ENCODE peak calls at places on chromosomes 6 and 20, in four cellular contexts. J is H1, R is astrocyte, E is fibroblast of lung. O is an unnamed sample. For H3K27me3, the result is how much of the 10 kb centered on the place peaks cover.

GRCh38 chr20:57094991-57095390 is 171.4 kb downstream of the BMP7 start:
- DNase-seq in R (no peak), J (no peak), E (no peak), O (no peak)

GRCh38 chr6:36612101-36612625 is 18.0 kb downstream of the SRSF3 start:
- DNase-seq in J (no peak), R (no peak), E (no peak), O (no peak)

GRCh38 chr6:35381132-35381531 is 38.8 kb downstream of the PPARD start:
- DNase-seq in J (no peak), E (peak), R (peak), O (no peak)

GRCh38 chr6:134123666-134124208 is 71.3 kb upstream of the SLC2A12 start:
- DNase-seq in R (peak), J (no peak), E (peak), O (peak)

GRCh38 chr6:162974685-162975084 is 246.9 kb downstream of the PACRG start:
- DNase-seq in R (no peak), J (no peak), E (no peak), O (no peak)

GRCh38 chr6:58113960-58114359 is 796.5 kb downstream of the PRIM2 start:
- DNase-seq in R (no peak), J (no peak), E (no peak), O (peak)

GRCh38 chr6:32954983-32955802 is 2.3 kb upstream of the HLA-DMA start:
- DNase-seq in R (no peak), J (no peak), E (no peak), O (no peak)

GRCh38 chr6:151101811-151102694 is 137.7 kb upstream of the AKAP12 start:
- DNase-seq in R (no peak), E (no peak), J (no peak), O (no peak)

GRCh38 chr6:129679758-129680157 is 30.2 kb downstream of the ARHGAP18 start:
- DNase-seq in R (no peak), J (no peak), E (no peak), O (peak)

GRCh38 chr6:11467364-11467763 is 70.2 kb upstream of the TMEM170B start:
- DNase-seq in R (no peak), J (no peak), E (no peak), O (no peak)

GRCh38 chr6:166419268-166419667 is 36.5 kb upstream of the MPC1 start:
- DNase-seq in J (no peak), E (peak), R (peak), O (no peak)

GRCh38 chr6:2977799-2978558 is 6.6 kb upstream of the SERPINB6 start:
- DNase-seq in E (no peak), R (no peak), J (no peak), O (no peak)

GRCh38 chr20:18650224-18650623 is 62.4 kb downstream of the DTD1 start:
- DNase-seq in J (no peak), R (no peak), E (no peak), O (no peak)

GRCh38 chr20:19718880-19719279 is 39.2 kb upstream of the RIN2 start:
- DNase-seq in J (no peak), R (no peak), E (no peak), O (no peak)

GRCh38 chr20:24102749-24103148 is 114.2 kb upstream of the GGTLC1 start:
- DNase-seq in J (no peak), E (peak), R (no peak), O (no peak)

GRCh38 chr20:63070771-63071540 is 64.2 kb upstream of the BHLHE23 start:
- DNase-seq in E (no peak), J (no peak), R (no peak), O (no peak)

GRCh38 chr20:21665687-21666446 is 39.6 kb upstream of the PAX1 start:
- DNase-seq in R (no peak), E (no peak), J (no peak), O (no peak)

GRCh38 chr20:50193169-50193850 is 2.7 kb downstream of the CEBPB start:
- DNase-seq in J (no peak), E (peak), R (peak), O (no peak)

GRCh38 chr6:80165143-80165542 is 58.7 kb downstream of the BCKDHB start:
- DNase-seq in J (no peak), E (no peak), R (no peak), O (no peak)

GRCh38 chr6:151379933-151380847 is 11.2 kb downstream of the ZBTB2 start:
- DNase-seq in E (peak), J (no peak), R (no peak), O (no peak)

GRCh38 chr6:130829333-130829910 is 2.2 kb downstream of the SMLR1 start:
- DNase-seq in E (no peak), J (no peak), R (no peak), O (no peak)

GRCh38 chr6:47669684-47670515 is 28.5 kb upstream of the ADGRF4 start:
- DNase-seq in E (peak), R (peak), J (no peak), O (peak)

GRCh38 chr6:55802259-55802658 is 73.1 kb downstream of the BMP5 start:
- DNase-seq in E (no peak), J (no peak), R (no peak), O (no peak)

GRCh38 chr20:3811421-3812258 is 8.7 kb upstream of the AP5S1 start:
- DNase-seq in E (peak), R (peak), J (no peak), O (peak)

GRCh38 chr20:48776306-48776705 is 51.5 kb downstream of the PREX1 start:
- DNase-seq in J (no peak), E (peak), R (peak), O (peak)

GRCh38 chr20:34363062-34364012 is at the start of gene ITCH:
- DNase-seq in R (peak), E (peak), J (peak), O (peak)

GRCh38 chr6:136586295-136586694 is 36.1 kb upstream of the MAP7 start:
- DNase-seq in J (no peak), E (peak), R (peak), O (no peak)

GRCh38 chr6:129638055-129639019 is 71.6 kb downstream of the ARHGAP18 start:
- DNase-seq in R (peak), J (no peak), E (peak), O (peak)

GRCh38 chr6:159654483-159655098 is 38.5 kb downstream of the SOD2 start:
- DNase-seq in R (peak), J (no peak), E (peak), O (peak)

GRCh38 chr6:133595076-133595868 is 293.6 kb upstream of the TCF21 start:
- DNase-seq in E (no peak), R (no peak), J (no peak), O (no peak)

GRCh38 chr20:45782890-45783289 is 8.8 kb downstream of the WFDC3 start:
- DNase-seq in E (no peak), R (no peak), J (no peak), O (no peak)

GRCh38 chr20:24998631-24999445 is 6.3 kb upstream of the APMAP start:
- DNase-seq in J (no peak), E (no peak), R (no peak), O (no peak)

GRCh38 chr20:35091808-35092523 is 641 bp downstream of the TRPC4AP start:
- DNase-seq in R (peak), J (no peak), E (peak), O (peak)

DNA sequence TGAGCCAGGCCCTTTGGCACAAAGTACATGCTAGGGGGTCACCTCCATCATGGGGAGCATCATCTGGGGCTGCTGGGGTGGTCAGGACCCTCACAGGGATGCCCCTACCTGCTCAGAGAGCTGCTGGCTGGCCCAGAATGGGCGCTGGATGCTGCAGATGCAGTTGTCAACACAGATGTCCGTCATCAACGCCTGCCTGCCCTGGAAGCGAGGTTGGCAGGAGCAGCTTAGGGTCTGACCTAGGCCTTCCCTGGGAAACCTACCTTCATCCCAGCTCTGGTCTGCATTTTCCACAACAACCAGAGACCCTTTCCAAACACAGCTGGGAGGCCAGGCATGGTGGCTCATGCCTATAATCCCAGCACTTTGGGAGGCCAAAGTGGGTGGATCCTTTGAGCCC is 88.0 kb downstream of the EDN3 start:
- DNase-seq in J (no peak), E (no peak), R (no peak), O (no peak)
- H3K27me3 ChIP-seq in J (under half), E (under half), R (under half), O (under half)

GRCh38 chr6:135179920-135180457 is 1.1 kb upstream of the MYB start:
- DNase-seq in J (no peak), E (peak), R (peak), O (no peak)

GRCh38 chr6:135182120-135182992 is 1.2 kb downstream of the MYB start:
- DNase-seq in E (peak), R (no peak), J (no peak), O (peak)

GRCh38 chr6:135181333-135182119 is 418 bp downstream of the MYB start:
- DNase-seq in R (no peak), E (peak), J (no peak), O (peak)

GRCh38 chr6:135182993-135183531 is 2.0 kb downstream of the MYB start:
- DNase-seq in R (no peak), J (no peak), E (no peak), O (no peak)

GRCh38 chr6:135180458-135181332 is at the start of gene MYB:
- DNase-seq in E (peak), J (no peak), R (peak), O (peak)
- TF ChIP-seq EZH2 in E (no peak), J (no peak), R (no peak), O (no peak)

DNA sequence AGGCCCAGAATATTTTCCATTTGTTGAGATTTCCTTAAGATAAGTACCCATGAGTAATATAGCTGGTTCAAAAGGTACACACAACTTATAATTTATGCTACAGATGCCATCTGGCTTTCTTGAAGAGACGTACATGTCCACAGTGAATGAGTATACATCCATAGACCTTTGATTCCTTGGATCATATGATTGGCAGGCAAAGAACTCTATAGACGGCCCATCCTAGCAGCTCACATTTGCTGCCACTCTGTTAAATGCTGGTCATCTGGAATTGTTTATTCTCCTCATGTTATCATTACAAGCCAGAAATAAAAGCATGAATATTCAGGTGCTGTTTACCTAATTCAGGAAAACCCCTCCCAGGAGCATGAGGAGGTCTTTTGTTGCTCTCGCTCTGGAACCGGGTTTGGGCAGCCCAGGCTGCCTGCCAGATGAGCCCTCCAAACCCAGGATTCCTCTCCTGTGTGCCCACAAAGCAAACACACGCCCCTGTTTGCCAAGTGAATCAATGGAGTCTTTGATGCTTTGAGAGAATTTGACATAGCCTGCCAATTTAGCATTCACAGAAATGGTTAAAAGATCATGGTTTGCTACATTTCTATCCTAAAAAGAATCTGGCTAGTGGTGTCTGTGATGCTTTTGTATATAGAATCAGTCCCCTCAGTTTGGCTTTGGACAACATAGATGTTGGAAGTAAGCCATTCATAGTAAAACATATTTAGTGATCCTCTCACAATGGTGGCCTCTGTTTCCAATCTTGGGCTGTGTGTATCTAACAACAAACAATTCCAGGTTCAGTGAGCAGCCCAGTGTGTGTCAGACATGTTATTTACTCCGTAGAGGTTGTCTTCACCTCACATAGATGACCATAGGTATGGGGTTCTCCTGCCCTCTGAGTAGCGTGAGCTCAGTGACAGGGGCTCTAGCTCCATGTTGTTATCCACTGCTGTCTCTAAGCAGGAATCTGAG is 17.5 kb upstream of the PLCG1 start:
- DNase-seq in J (no peak), R (no peak), E (no peak), O (no peak)
- H3K27ac ChIP-seq in J (no peak), R (no peak), E (no peak), O (no peak)

GRCh38 chr6:146887447-146888077 is 288.8 kb downstream of the ADGB start:
- DNase-seq in E (no peak), J (no peak), R (no peak), O (no peak)

GRCh38 chr6:146883640-146884531 is 285.1 kb downstream of the ADGB start:
- DNase-seq in J (no peak), R (no peak), E (no peak), O (no peak)

GRCh38 chr6:146886587-146887446 is 288.0 kb downstream of the ADGB start:
- DNase-seq in E (no peak), J (no peak), R (no peak), O (no peak)

GRCh38 chr6:146885708-146886457 is 287.1 kb downstream of the ADGB start:
- DNase-seq in E (no peak), J (no peak), R (no peak), O (no peak)

GRCh38 chr6:146884728-146885127 is 286.0 kb downstream of the ADGB start:
- DNase-seq in J (no peak), E (no peak), R (no peak), O (no peak)
- H3K27me3 ChIP-seq in J (under half), E (under half), R (under half), O (under half)